ENCODE peak calls at places on chromosomes 2 and 18, in eight cellular contexts. Y, S, W, J, C, U, X and B are unnamed samples.

GRCh38 chr2:199680482-199680881 is 170.5 kb downstream of the FTCDNL1 start:
- DNase-seq in Y (no peak), S (no peak), W (no peak), J (no peak), C (no peak), U (no peak), X (no peak), B (peak)

GRCh38 chr18:63152096-63152495 is 167.5 kb downstream of the BCL2 start:
- DNase-seq in Y (no peak), S (no peak), W (no peak), J (no peak), C (no peak), U (no peak), X (no peak), B (no peak)

GRCh38 chr2:190649035-190649797 is at the start of gene NAB1:
- DNase-seq in Y (peak), S (peak), W (peak), J (peak), C (peak), U (peak), X (peak), B (peak)

GRCh38 chr2:222844323-222844722 is 16.5 kb upstream of the ACSL3 start:
- DNase-seq in Y (peak), S (peak), W (no peak), J (no peak), C (no peak), U (no peak), X (no peak), B (no peak)

GRCh38 chr18:8895987-8896619 is 190.7 kb downstream of the MTCL1 start:
- DNase-seq in Y (no peak), S (peak), W (no peak), J (no peak), C (no peak), U (no peak), X (no peak), B (no peak)

GRCh38 chr2:237711458-237712150 is 84.2 kb downstream of the LRRFIP1 start:
- DNase-seq in Y (no peak), S (no peak), W (no peak), J (no peak), C (no peak), U (peak), X (no peak), B (no peak)

GRCh38 chr2:230927711-230928341 is 2.8 kb upstream of the GPR55 start:
- DNase-seq in Y (no peak), S (no peak), W (no peak), J (no peak), C (peak), U (no peak), X (no peak), B (no peak)

GRCh38 chr2:85334933-85335332 is 7.1 kb upstream of the TGOLN2 start:
- DNase-seq in Y (no peak), S (no peak), W (no peak), J (no peak), C (no peak), U (no peak), X (no peak), B (no peak)

GRCh38 chr2:43454791-43455190 is 141.0 kb downstream of the THADA start:
- DNase-seq in Y (no peak), S (no peak), W (no peak), J (no peak), C (no peak), U (no peak), X (no peak), B (no peak)

GRCh38 chr2:24513266-24513665 is 22.2 kb downstream of the NCOA1 start:
- DNase-seq in Y (no peak), S (no peak), W (no peak), J (no peak), C (no peak), U (no peak), X (no peak), B (no peak)

GRCh38 chr2:118088051-118089014 is at the start of gene INSIG2:
- DNase-seq in Y (peak), S (peak), W (peak), J (peak), C (peak), U (peak), X (peak), B (peak)
- TF ChIP-seq POLR2A in Y (peak), S (no peak), W (peak), J (no peak), C (peak), U (peak), X (peak), B (peak)

GRCh38 chr18:48952287-48953095 is 1.7 kb upstream of the SMAD7 start:
- DNase-seq in Y (no peak), S (peak), W (peak), J (peak), C (peak), U (peak), X (peak), B (peak)
- TF ChIP-seq POLR2A in Y (peak), S (peak), W (peak), J (peak), C (peak), U (peak), X (no peak), B (no peak)

GRCh38 chr2:27735263-27735904 is 36.1 kb upstream of the MRPL33 start:
- DNase-seq in Y (no peak), S (peak), W (peak), J (peak), C (peak), U (peak), X (peak), B (peak)
- TF ChIP-seq POLR2A in Y (no peak), S (no peak), W (peak), J (peak), C (peak), U (peak), X (no peak), B (no peak)

GRCh38 chr18:79458131-79458838 is 62.6 kb downstream of the NFATC1 start:
- DNase-seq in Y (peak), S (peak), W (peak), J (peak), C (no peak), U (no peak), X (peak), B (no peak)
- TF ChIP-seq POLR2A in Y (no peak), S (peak), W (no peak), J (no peak), C (no peak), U (no peak), X (no peak), B (no peak)

GRCh38 chr2:81481994-81482368 is 1177.4 kb upstream of the LRRTM1 start:
- DNase-seq in Y (no peak), S (no peak), W (no peak), J (no peak), C (no peak), U (no peak), X (no peak), B (no peak)

GRCh38 chr2:81483254-81483653 is 1178.7 kb upstream of the LRRTM1 start:
- DNase-seq in Y (no peak), S (no peak), W (no peak), J (no peak), C (no peak), U (no peak), X (no peak), B (no peak)

DNA sequence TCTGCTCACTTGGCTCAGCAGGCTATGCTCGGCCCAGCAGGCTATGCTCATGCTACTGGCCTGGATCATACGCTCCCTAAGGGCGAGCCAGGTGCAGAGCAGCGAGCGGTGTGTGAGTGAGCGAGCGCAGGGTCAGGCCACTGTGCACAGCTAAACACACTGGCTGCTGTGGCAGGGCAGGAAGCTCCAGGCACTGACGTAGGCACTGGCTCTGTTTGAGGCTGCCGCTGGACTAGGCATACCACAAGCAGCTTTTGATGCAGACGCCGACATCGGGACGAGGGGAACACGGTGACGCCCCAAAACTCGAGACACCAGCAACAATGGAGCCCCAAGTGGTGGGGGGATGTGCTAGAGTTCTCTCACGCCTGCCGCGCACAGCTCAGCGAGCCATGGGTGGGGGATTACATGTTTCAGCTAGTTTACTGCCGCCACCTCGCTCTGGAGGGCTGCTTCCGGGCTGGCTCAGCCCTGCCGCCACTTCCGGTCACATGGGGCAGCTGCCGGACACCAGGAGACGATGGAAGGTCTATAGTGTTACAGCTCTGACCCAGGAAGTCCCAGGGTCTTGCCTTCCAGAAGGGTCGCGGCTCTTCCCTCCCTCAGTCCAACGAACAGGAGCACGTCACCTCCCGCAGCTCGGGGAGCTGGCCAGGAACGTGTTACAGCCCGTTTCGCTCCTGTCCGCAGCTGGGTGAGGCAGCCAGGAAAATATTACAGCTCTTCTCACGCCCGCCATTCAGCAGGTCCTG is 1176.9 kb upstream of the LRRTM1 start:
- DNase-seq in Y (no peak), S (no peak), W (no peak), J (no peak), C (peak), U (no peak), X (no peak), B (no peak)
- TF ChIP-seq POLR2A in Y (peak), S (no peak), W (no peak), J (no peak), C (no peak), U (no peak), X (no peak), B (no peak)

GRCh38 chr2:21330786-21331391 is 207.1 kb downstream of the TDRD15 start:
- DNase-seq in Y (no peak), S (peak), W (no peak), J (no peak), C (no peak), U (no peak), X (no peak), B (no peak)
- TF ChIP-seq POLR2A in Y (no peak), S (no peak), W (no peak), J (no peak), C (no peak), U (no peak), X (no peak), B (no peak)

GRCh38 chr2:241271641-241272297 is 43.7 kb downstream of the HDLBP start:
- DNase-seq in Y (peak), S (peak), W (peak), J (peak), C (peak), U (peak), X (peak), B (peak)
- TF ChIP-seq POLR2A in Y (no peak), S (peak), W (peak), J (no peak), C (no peak), U (no peak), X (no peak), B (no peak)

GRCh38 chr2:172556284-172557033 is 569 bp downstream of the PDK1 start:
- DNase-seq in Y (peak), S (peak), W (peak), J (peak), C (peak), U (peak), X (peak), B (peak)

GRCh38 chr2:172554352-172555271 is 1.3 kb upstream of the PDK1 start:
- DNase-seq in Y (no peak), S (no peak), W (peak), J (no peak), C (no peak), U (no peak), X (no peak), B (peak)

GRCh38 chr2:172555272-172555521 is 693 bp upstream of the PDK1 start:
- DNase-seq in Y (no peak), S (no peak), W (no peak), J (no peak), C (no peak), U (no peak), X (no peak), B (no peak)

GRCh38 chr2:172558372-172558771 is 2.5 kb downstream of the PDK1 start:
- DNase-seq in Y (no peak), S (no peak), W (no peak), J (no peak), C (no peak), U (no peak), X (no peak), B (no peak)

DNA sequence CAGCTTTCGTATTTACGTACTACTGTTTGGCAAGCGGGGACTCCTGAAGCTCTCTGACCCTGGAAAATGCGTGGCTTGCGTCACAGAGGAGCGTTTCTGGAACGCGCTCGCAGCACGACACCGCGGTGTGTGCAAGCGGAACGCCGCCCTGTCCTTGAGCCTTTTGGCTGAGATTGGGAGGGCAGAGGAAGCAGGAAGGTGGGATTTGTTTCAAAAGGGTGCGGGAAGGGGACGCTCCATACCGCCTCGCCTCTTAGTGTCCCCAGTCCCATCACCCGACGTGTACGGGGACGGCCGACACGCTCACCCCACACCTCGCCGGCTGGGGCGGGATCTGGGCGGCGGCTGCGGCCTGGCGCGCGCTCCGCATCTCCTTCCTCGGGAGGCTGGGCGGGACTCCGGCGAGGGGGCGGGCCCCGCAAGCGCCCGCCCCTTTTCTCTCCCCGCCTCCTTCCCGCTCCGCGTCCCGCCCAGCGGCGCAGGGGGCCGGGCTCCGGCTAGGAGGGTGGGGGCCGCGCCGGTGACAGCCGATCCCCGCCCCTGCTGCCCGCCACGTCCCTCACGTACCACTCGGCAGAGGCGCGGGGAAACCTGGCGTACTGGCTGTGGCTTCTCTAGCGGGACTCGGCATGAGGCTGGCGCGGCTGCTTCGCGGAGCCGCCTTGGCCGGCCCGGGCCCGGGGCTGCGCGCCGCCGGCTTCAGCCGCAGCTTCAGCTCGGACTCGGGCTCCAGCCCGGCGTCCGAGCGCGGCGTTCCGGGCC is at the start of gene PDK1:
- DNase-seq in Y (peak), S (peak), W (peak), J (peak), C (peak), U (peak), X (peak), B (peak)
- TF ChIP-seq POLR2A in Y (peak), S (peak), W (peak), J (peak), C (peak), U (peak), X (no peak), B (peak)

DNA sequence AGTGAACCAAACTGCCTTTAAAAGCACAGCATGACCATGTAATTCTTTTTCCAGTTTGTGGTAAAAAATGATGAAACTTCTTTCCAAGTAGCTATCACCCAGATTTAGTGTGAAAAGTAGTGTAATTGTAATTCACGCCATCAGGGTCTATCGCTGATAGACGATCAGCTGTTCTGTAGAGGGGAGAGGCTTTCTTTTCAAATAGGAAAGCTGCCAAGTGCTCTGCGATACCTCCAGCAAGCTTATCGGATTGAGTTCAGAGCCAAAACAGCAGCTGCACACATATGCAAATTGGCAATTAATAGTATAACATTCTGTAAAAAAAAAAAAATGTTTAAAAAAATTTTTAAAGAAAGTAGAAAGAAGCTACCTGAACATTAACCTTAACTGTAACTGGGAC is 61.9 kb upstream of the PSMD14 start:
- DNase-seq in Y (no peak), S (no peak), W (no peak), J (no peak), C (no peak), U (no peak), X (no peak), B (peak)
- TF ChIP-seq POLR2A in Y (no peak), S (no peak), W (no peak), J (no peak), C (no peak), U (no peak), X (no peak), B (no peak)

DNA sequence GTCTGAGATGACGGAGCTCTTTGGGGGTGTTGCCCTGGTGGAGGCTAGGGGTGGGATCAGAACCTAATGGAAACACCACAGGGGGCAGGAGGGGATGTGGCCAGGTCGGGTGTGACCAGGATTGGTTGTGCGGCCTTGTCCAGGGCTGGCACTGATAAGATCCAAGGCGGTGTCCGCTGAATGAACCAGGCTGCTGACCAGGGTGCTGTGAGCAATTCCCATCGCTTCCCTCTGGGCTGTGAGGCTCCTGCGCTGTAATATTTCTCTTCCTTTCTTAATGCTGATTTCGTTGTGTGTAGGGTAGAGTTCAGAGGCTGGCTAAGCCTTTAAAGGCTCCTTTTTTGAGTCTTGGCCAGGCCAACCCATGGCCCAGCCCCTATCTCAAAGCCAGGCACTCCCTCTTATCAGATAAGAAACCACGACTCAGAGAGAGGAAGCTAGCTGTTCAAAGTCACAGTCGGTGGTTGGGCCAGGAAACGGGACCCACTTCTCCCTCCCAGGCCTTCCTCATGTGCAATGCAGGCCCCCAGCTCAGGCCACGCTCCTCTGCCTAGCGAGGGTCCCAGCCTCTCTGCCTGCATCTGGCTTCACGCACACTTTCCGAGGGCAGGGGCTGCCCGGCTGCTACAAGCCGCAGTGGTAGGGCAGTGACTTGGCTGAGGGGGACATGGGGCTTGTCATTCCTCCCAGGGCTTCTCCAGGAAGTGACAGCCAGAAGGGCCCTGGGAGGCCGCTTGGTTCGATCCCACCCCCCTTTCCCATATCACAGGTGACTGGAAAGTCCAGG is 26.0 kb upstream of the FOSL2 start:
- DNase-seq in Y (no peak), S (no peak), W (peak), J (no peak), C (no peak), U (peak), X (peak), B (peak)
- TF ChIP-seq POLR2A in Y (no peak), S (no peak), W (no peak), J (no peak), C (no peak), U (peak), X (no peak), B (peak)